ENCODE peak calls at places on chromosomes 16 and 17, in seven cellular contexts. One of them, this sample, is unnamed.

GRCh38 chr16:73176577-73177013 is 128.7 kb upstream of the ZFHX3 start:
- DNase-seq in psoas muscle: no peak
- DNase-seq in fibroblast of mammary gland: peak
- DNase-seq in gastrocnemius medialis: no peak
- DNase-seq in right lobe of liver: no peak
- DNase-seq in PC-9: peak
- DNase-seq in fibroblast of the aortic adventitia: peak
- DNase-seq in this sample: peak

GRCh38 chr17:61396586-61397085 is 3.0 kb upstream of the TBX2 start:
- DNase-seq in gastrocnemius medialis: no peak
- DNase-seq in PC-9: no peak
- DNase-seq in fibroblast of mammary gland: no peak
- DNase-seq in right lobe of liver: no peak
- DNase-seq in fibroblast of the aortic adventitia: no peak
- DNase-seq in psoas muscle: peak
- DNase-seq in this sample: peak

GRCh38 chr16:3012828-3013420 is at the start of gene CLDN9:
- DNase-seq in fibroblast of mammary gland: no peak
- DNase-seq in right lobe of liver: no peak
- DNase-seq in gastrocnemius medialis: no peak
- DNase-seq in psoas muscle: no peak
- DNase-seq in PC-9: peak
- DNase-seq in fibroblast of the aortic adventitia: no peak
- DNase-seq in this sample: no peak

GRCh38 chr17:57463103-57463885 is 207.0 kb downstream of the MSI2 start:
- DNase-seq in psoas muscle: no peak
- DNase-seq in gastrocnemius medialis: no peak
- DNase-seq in fibroblast of mammary gland: peak
- DNase-seq in right lobe of liver: no peak
- DNase-seq in fibroblast of the aortic adventitia: peak
- DNase-seq in PC-9: no peak
- DNase-seq in this sample: no peak

GRCh38 chr16:48114410-48114809 is 41.4 kb downstream of the ABCC12 start:
- DNase-seq in fibroblast of mammary gland: no peak
- DNase-seq in PC-9: no peak
- DNase-seq in psoas muscle: no peak
- DNase-seq in gastrocnemius medialis: no peak
- DNase-seq in fibroblast of the aortic adventitia: no peak
- DNase-seq in right lobe of liver: no peak
- DNase-seq in this sample: no peak

GRCh38 chr16:4790261-4790660 is 2.1 kb upstream of the SEPTIN12 start:
- DNase-seq in psoas muscle: no peak
- DNase-seq in fibroblast of mammary gland: no peak
- DNase-seq in right lobe of liver: no peak
- DNase-seq in gastrocnemius medialis: no peak
- DNase-seq in PC-9: peak
- DNase-seq in fibroblast of the aortic adventitia: no peak
- DNase-seq in this sample: no peak

GRCh38 chr17:66661411-66661843 is 173.5 kb upstream of the CACNG5 start:
- DNase-seq in right lobe of liver: no peak
- DNase-seq in fibroblast of the aortic adventitia: peak
- DNase-seq in psoas muscle: peak
- DNase-seq in fibroblast of mammary gland: peak
- DNase-seq in PC-9: peak
- DNase-seq in gastrocnemius medialis: peak
- DNase-seq in this sample: no peak

GRCh38 chr16:90034504-90034903 is 15.2 kb upstream of the DBNDD1 start:
- DNase-seq in gastrocnemius medialis: no peak
- DNase-seq in fibroblast of mammary gland: no peak
- DNase-seq in PC-9: no peak
- DNase-seq in right lobe of liver: no peak
- DNase-seq in fibroblast of the aortic adventitia: no peak
- DNase-seq in psoas muscle: no peak
- DNase-seq in this sample: no peak

GRCh38 chr17:76145231-76146052 is 4.4 kb upstream of the FOXJ1 start:
- DNase-seq in PC-9: no peak
- DNase-seq in psoas muscle: peak
- DNase-seq in fibroblast of mammary gland: no peak
- DNase-seq in right lobe of liver: no peak
- DNase-seq in fibroblast of the aortic adventitia: no peak
- DNase-seq in gastrocnemius medialis: no peak
- DNase-seq in this sample: no peak

GRCh38 chr17:9907883-9908648 is 3.0 kb upstream of the RCVRN start:
- DNase-seq in PC-9: no peak
- DNase-seq in fibroblast of mammary gland: no peak
- DNase-seq in gastrocnemius medialis: no peak
- DNase-seq in right lobe of liver: no peak
- DNase-seq in psoas muscle: no peak
- DNase-seq in fibroblast of the aortic adventitia: no peak
- DNase-seq in this sample: no peak

GRCh38 chr16:28212532-28212873 is 738 bp upstream of the XPO6 start:
- DNase-seq in right lobe of liver: no peak
- DNase-seq in PC-9: peak
- DNase-seq in gastrocnemius medialis: no peak
- DNase-seq in psoas muscle: no peak
- DNase-seq in fibroblast of mammary gland: peak
- DNase-seq in fibroblast of the aortic adventitia: peak
- DNase-seq in this sample: peak

GRCh38 chr16:66474750-66475199 is 47.7 kb downstream of the BEAN1 start:
- DNase-seq in psoas muscle: no peak
- DNase-seq in right lobe of liver: no peak
- DNase-seq in PC-9: peak
- DNase-seq in gastrocnemius medialis: no peak
- DNase-seq in fibroblast of the aortic adventitia: no peak
- DNase-seq in fibroblast of mammary gland: no peak
- DNase-seq in this sample: no peak

GRCh38 chr17:7579001-7579838 is at the start of gene CD68:
- DNase-seq in psoas muscle: peak
- DNase-seq in PC-9: peak
- DNase-seq in fibroblast of the aortic adventitia: peak
- DNase-seq in right lobe of liver: peak
- DNase-seq in fibroblast of mammary gland: peak
- DNase-seq in gastrocnemius medialis: peak
- DNase-seq in this sample: peak

GRCh38 chr17:35313875-35314409 is 59.5 kb downstream of the SLFN11 start:
- DNase-seq in psoas muscle: peak
- DNase-seq in PC-9: no peak
- DNase-seq in fibroblast of the aortic adventitia: no peak
- DNase-seq in gastrocnemius medialis: no peak
- DNase-seq in right lobe of liver: no peak
- DNase-seq in fibroblast of mammary gland: no peak
- DNase-seq in this sample: no peak

GRCh38 chr16:87459027-87459426 is 33.8 kb downstream of the ZCCHC14 start:
- DNase-seq in gastrocnemius medialis: no peak
- DNase-seq in right lobe of liver: no peak
- DNase-seq in psoas muscle: no peak
- DNase-seq in fibroblast of mammary gland: no peak
- DNase-seq in fibroblast of the aortic adventitia: no peak
- DNase-seq in PC-9: no peak
- DNase-seq in this sample: no peak

GRCh38 chr17:48871551-48872351 is 20.8 kb upstream of the ATP5MC1 start:
- DNase-seq in fibroblast of the aortic adventitia: no peak
- DNase-seq in PC-9: no peak
- DNase-seq in fibroblast of mammary gland: no peak
- DNase-seq in gastrocnemius medialis: no peak
- DNase-seq in right lobe of liver: peak
- DNase-seq in psoas muscle: peak
- DNase-seq in this sample: no peak

GRCh38 chr17:83056583-83057396 is 22.6 kb upstream of the METRNL start:
- DNase-seq in gastrocnemius medialis: no peak
- DNase-seq in fibroblast of mammary gland: peak
- DNase-seq in psoas muscle: no peak
- DNase-seq in PC-9: no peak
- DNase-seq in fibroblast of the aortic adventitia: peak
- DNase-seq in right lobe of liver: peak
- DNase-seq in this sample: peak

GRCh38 chr17:83057397-83057761 is 22.0 kb upstream of the METRNL start:
- DNase-seq in gastrocnemius medialis: no peak
- DNase-seq in PC-9: no peak
- DNase-seq in fibroblast of the aortic adventitia: no peak
- DNase-seq in fibroblast of mammary gland: no peak
- DNase-seq in psoas muscle: no peak
- DNase-seq in right lobe of liver: peak
- DNase-seq in this sample: no peak

GRCh38 chr17:83054518-83055125 is 24.8 kb upstream of the METRNL start:
- DNase-seq in fibroblast of mammary gland: no peak
- DNase-seq in gastrocnemius medialis: no peak
- DNase-seq in right lobe of liver: peak
- DNase-seq in psoas muscle: peak
- DNase-seq in fibroblast of the aortic adventitia: no peak
- DNase-seq in PC-9: no peak
- DNase-seq in this sample: no peak

GRCh38 chr17:83057793-83058477 is 21.5 kb upstream of the METRNL start:
- DNase-seq in fibroblast of the aortic adventitia: no peak
- DNase-seq in psoas muscle: peak
- DNase-seq in PC-9: no peak
- DNase-seq in fibroblast of mammary gland: no peak
- DNase-seq in right lobe of liver: peak
- DNase-seq in gastrocnemius medialis: peak
- DNase-seq in this sample: no peak

DNA sequence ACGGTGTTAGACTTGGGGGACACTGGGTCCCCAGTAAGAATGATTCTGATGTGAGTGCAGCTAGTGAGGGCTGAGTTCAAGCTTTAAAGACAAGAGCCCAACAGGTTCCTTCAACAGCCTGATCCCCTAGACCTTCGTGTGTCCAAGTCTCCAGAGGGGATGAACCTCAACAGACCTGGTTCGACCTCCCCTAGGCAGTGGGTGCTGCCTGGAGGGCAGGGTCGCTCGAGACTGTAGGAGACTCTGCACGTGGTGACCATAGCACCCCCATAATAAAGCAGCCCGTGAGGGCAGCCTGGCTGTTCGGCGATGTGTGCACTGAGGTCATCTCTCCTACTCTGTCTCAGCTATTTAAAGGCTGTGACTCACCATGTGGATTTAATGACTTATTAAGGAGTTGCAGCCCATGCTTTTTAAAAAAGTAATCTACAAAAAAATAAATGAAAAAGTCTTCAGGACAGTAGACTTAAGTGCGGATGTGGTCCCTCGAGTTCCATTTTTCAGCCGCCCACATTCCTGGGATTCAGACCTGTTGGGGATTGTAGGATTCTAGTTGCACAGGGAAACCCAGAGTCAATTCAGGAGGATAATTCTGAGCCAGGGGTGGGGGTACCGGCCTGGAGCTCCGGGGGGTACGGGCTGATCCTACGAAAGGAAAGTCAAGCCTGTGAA is 23.4 kb upstream of the METRNL start:
- DNase-seq in gastrocnemius medialis: no peak
- DNase-seq in right lobe of liver: peak
- DNase-seq in PC-9: peak
- DNase-seq in fibroblast of the aortic adventitia: peak
- DNase-seq in psoas muscle: peak
- DNase-seq in fibroblast of mammary gland: peak
- DNase-seq in this sample: peak
- TF ChIP-seq CTCF in gastrocnemius medialis: no peak
- TF ChIP-seq CTCF in right lobe of liver: no peak
- TF ChIP-seq CTCF in PC-9: no peak
- TF ChIP-seq CTCF in fibroblast of the aortic adventitia: no peak
- TF ChIP-seq CTCF in psoas muscle: no peak
- TF ChIP-seq CTCF in fibroblast of mammary gland: no peak
- TF ChIP-seq CTCF in this sample: no peak

GRCh38 chr16:14310519-14310991 is 239.4 kb downstream of the MRTFB start:
- DNase-seq in psoas muscle: peak
- DNase-seq in fibroblast of mammary gland: peak
- DNase-seq in PC-9: peak
- DNase-seq in gastrocnemius medialis: no peak
- DNase-seq in fibroblast of the aortic adventitia: no peak
- DNase-seq in right lobe of liver: no peak
- DNase-seq in this sample: no peak
- H3K4me3 ChIP-seq in psoas muscle: peak
- H3K4me3 ChIP-seq in fibroblast of mammary gland: no peak
- H3K4me3 ChIP-seq in PC-9: peak
- H3K4me3 ChIP-seq in gastrocnemius medialis: peak
- H3K4me3 ChIP-seq in fibroblast of the aortic adventitia: no peak
- H3K4me3 ChIP-seq in right lobe of liver: no peak
- H3K4me3 ChIP-seq in this sample: no peak

GRCh38 chr17:17140590-17140980 is 65.5 kb downstream of the PLD6 start:
- DNase-seq in fibroblast of the aortic adventitia: peak
- DNase-seq in PC-9: peak
- DNase-seq in fibroblast of mammary gland: peak
- DNase-seq in right lobe of liver: no peak
- DNase-seq in psoas muscle: no peak
- DNase-seq in gastrocnemius medialis: no peak
- DNase-seq in this sample: peak
- TF ChIP-seq CTCF in fibroblast of the aortic adventitia: peak
- TF ChIP-seq CTCF in PC-9: no peak
- TF ChIP-seq CTCF in fibroblast of mammary gland: peak
- TF ChIP-seq CTCF in right lobe of liver: no peak
- TF ChIP-seq CTCF in psoas muscle: no peak
- TF ChIP-seq CTCF in gastrocnemius medialis: no peak
- TF ChIP-seq CTCF in this sample: peak

GRCh38 chr17:80981062-80981902 is 10.4 kb upstream of the CHMP6 start:
- DNase-seq in fibroblast of mammary gland: no peak
- DNase-seq in PC-9: no peak
- DNase-seq in psoas muscle: peak
- DNase-seq in gastrocnemius medialis: no peak
- DNase-seq in right lobe of liver: no peak
- DNase-seq in fibroblast of the aortic adventitia: no peak
- DNase-seq in this sample: no peak
- H3K4me3 ChIP-seq in fibroblast of mammary gland: no peak
- H3K4me3 ChIP-seq in PC-9: no peak
- H3K4me3 ChIP-seq in psoas muscle: peak
- H3K4me3 ChIP-seq in gastrocnemius medialis: no peak
- H3K4me3 ChIP-seq in right lobe of liver: no peak
- H3K4me3 ChIP-seq in fibroblast of the aortic adventitia: no peak
- H3K4me3 ChIP-seq in this sample: no peak

GRCh38 chr17:82372063-82372590 is 562 bp downstream of the UTS2R start:
- DNase-seq in gastrocnemius medialis: no peak
- DNase-seq in fibroblast of the aortic adventitia: no peak
- DNase-seq in right lobe of liver: no peak
- DNase-seq in PC-9: no peak
- DNase-seq in psoas muscle: peak
- DNase-seq in fibroblast of mammary gland: no peak
- DNase-seq in this sample: no peak
- TF ChIP-seq CTCF in gastrocnemius medialis: no peak
- TF ChIP-seq CTCF in fibroblast of the aortic adventitia: no peak
- TF ChIP-seq CTCF in right lobe of liver: no peak
- TF ChIP-seq CTCF in PC-9: no peak
- TF ChIP-seq CTCF in psoas muscle: no peak
- TF ChIP-seq CTCF in fibroblast of mammary gland: no peak
- TF ChIP-seq CTCF in this sample: no peak

GRCh38 chr16:57807968-57808528 is 5.8 kb upstream of the KIFC3 start:
- DNase-seq in psoas muscle: peak
- DNase-seq in gastrocnemius medialis: peak
- DNase-seq in fibroblast of mammary gland: peak
- DNase-seq in right lobe of liver: peak
- DNase-seq in PC-9: peak
- DNase-seq in fibroblast of the aortic adventitia: peak
- DNase-seq in this sample: peak
- H3K4me3 ChIP-seq in psoas muscle: peak
- H3K4me3 ChIP-seq in gastrocnemius medialis: peak
- H3K4me3 ChIP-seq in fibroblast of mammary gland: peak
- H3K4me3 ChIP-seq in right lobe of liver: no peak
- H3K4me3 ChIP-seq in PC-9: peak
- H3K4me3 ChIP-seq in fibroblast of the aortic adventitia: no peak
- H3K4me3 ChIP-seq in this sample: peak

This sample was measured in foreskin fibroblast.